ENCODE peak calls at places on chromosomes 2 and 18, in seven cellular contexts. D is K562, N is endothelial cell, O is BJ, P is uterus, X is GM10248, K is Panc1. W is an unnamed sample.
A peak's percentile ranks its signal among the peaks of the same experiment; 100 is the strongest.

GRCh38 chr2:201465524-201465971 is 14.0 kb downstream of the STRADB start:
- DNase-seq in K (no peak), D (no peak), P (no peak), O (no peak), N (no peak), X (no peak), W (no peak)

GRCh38 chr2:218858138-218858445 is 1.5 kb upstream of the WNT6 start:
- DNase-seq in X (no peak), O (no peak), K (no peak), P (no peak), N (no peak), D (no peak), W (no peak)

GRCh38 chr2:52036853-52037252 is 1004.9 kb upstream of the NRXN1 start:
- DNase-seq in K (no peak), O (no peak), P (no peak), D (no peak), N (no peak), X (no peak), W (no peak)

GRCh38 chr2:104321800-104322164 is 532.1 kb upstream of the POU3F3 start:
- DNase-seq in D (no peak), X (no peak), P (no peak), O (no peak), N (no peak), K (no peak), W (no peak)

GRCh38 chr18:76619342-76620315 is 124.6 kb upstream of the ZNF516 start:
- DNase-seq in P (peak; percentile 86), D (peak; percentile 4), O (no peak), N (peak; percentile 39), K (no peak), X (no peak), W (peak; percentile 87)

GRCh38 chr2:215920244-215921100 is 92.9 kb downstream of the MREG start:
- DNase-seq in X (peak; percentile 60), D (peak; percentile 71), P (peak; percentile 64), N (peak; percentile 67), O (peak; percentile 14), K (peak; percentile 43), W (peak; percentile 59)

GRCh38 chr2:207224391-207224790 is 58.6 kb upstream of the KLF7 start:
- DNase-seq in N (no peak), D (no peak), X (no peak), O (no peak), P (no peak), K (no peak), W (no peak)

GRCh38 chr18:48220146-48220499 is 189.1 kb downstream of the ZBTB7C start:
- DNase-seq in O (no peak), X (no peak), K (no peak), P (no peak), N (no peak), D (no peak), W (no peak)

GRCh38 chr2:79887747-79888374 is 375.0 kb downstream of the CTNNA2 start:
- DNase-seq in O (peak; percentile 6), K (peak; percentile 39), X (peak; percentile 28), D (peak; percentile 74), P (no peak), N (peak; percentile 59), W (peak; percentile 45)

GRCh38 chr2:173648816-173649215 is 294.1 kb downstream of the CDCA7 start:
- DNase-seq in X (no peak), K (no peak), N (no peak), D (no peak), P (no peak), O (no peak), W (no peak)

GRCh38 chr2:162072976-162073775 is 839 bp downstream of the DPP4 start:
- DNase-seq in X (peak; percentile 20), D (no peak), K (no peak), O (no peak), N (no peak), P (no peak), W (peak; percentile 8)

GRCh38 chr2:109447811-109448210 is 166.0 kb downstream of the SEPTIN10 start:
- DNase-seq in P (peak; percentile 8), K (no peak), N (peak; percentile 28), O (no peak), D (no peak), X (no peak), W (no peak)

GRCh38 chr18:24051256-24051947 is 36.8 kb downstream of the TTC39C start:
- DNase-seq in O (no peak), D (no peak), X (peak; percentile 27), N (no peak), K (no peak), P (no peak), W (no peak)

GRCh38 chr2:108553181-108553919 is 19.1 kb downstream of the LIMS1 start:
- DNase-seq in N (no peak), K (no peak), P (no peak), D (no peak), X (no peak), O (no peak), W (no peak)

GRCh38 chr18:79951545-79952456 is at the start of gene SLC66A2:
- DNase-seq in K (no peak), P (peak; percentile 95), X (peak; percentile 95), N (peak; percentile 93), D (peak; percentile 86), O (no peak), W (peak; percentile 95)

GRCh38 chr2:174166261-174166660 is 82.1 kb downstream of the OLA1 start:
- DNase-seq in N (no peak), P (no peak), X (no peak), O (no peak), D (no peak), K (no peak), W (no peak)

GRCh38 chr18:55478301-55478660 is 109.7 kb downstream of the TCF4 start:
- DNase-seq in O (no peak), K (no peak), X (no peak), D (no peak), P (no peak), N (no peak), W (no peak)

GRCh38 chr2:153872311-153873061 is 764 bp downstream of the GALNT13 start:
- DNase-seq in X (no peak), P (no peak), D (no peak), N (peak; percentile 20), K (no peak), O (no peak), W (no peak)

GRCh38 chr2:105768176-105768575 is 23.5 kb downstream of the NCK2 start:
- DNase-seq in X (no peak), D (no peak), K (no peak), O (no peak), P (no peak), N (no peak), W (no peak)

GRCh38 chr2:65380243-65380642 is 52.2 kb downstream of the SPRED2 start:
- DNase-seq in N (no peak), D (no peak), X (no peak), K (no peak), O (no peak), P (no peak), W (no peak)

GRCh38 chr2:42055573-42056514 is 8.0 kb downstream of the PKDCC start:
- DNase-seq in K (no peak), N (no peak), P (peak; percentile 58), X (no peak), D (no peak), O (no peak), W (no peak)

GRCh38 chr2:229257980-229258379 is 13.1 kb downstream of the PID1 start:
- DNase-seq in P (no peak), D (no peak), K (no peak), N (no peak), X (no peak), O (no peak), W (no peak)

GRCh38 chr2:207746131-207746530 is 23.6 kb downstream of the FZD5 start:
- DNase-seq in P (peak; percentile 39), D (peak; percentile 76), N (peak; percentile 51), X (peak; percentile 65), O (no peak), K (peak; percentile 32), W (peak; percentile 51)

GRCh38 chr18:49878567-49878966 is 65.2 kb upstream of the ACAA2 start:
- DNase-seq in K (no peak), P (no peak), X (no peak), N (no peak), O (no peak), D (no peak), W (no peak)

GRCh38 chr2:237025090-237025865 is 60.4 kb upstream of the COPS8 start:
- DNase-seq in N (no peak), O (peak; percentile 67), D (no peak), K (no peak), P (no peak), X (no peak), W (no peak)

GRCh38 chr2:48250943-48251342 is 279.0 kb upstream of the STON1 start:
- DNase-seq in O (no peak), D (no peak), N (no peak), K (no peak), X (no peak), P (no peak), W (no peak)

GRCh38 chr18:41537666-41538065 is 417.4 kb upstream of the PIK3C3 start:
- DNase-seq in D (no peak), K (no peak), P (no peak), X (no peak), O (no peak), N (no peak), W (no peak)

GRCh38 chr2:101204400-101205095 is 48.1 kb upstream of the CNOT11 start:
- DNase-seq in X (no peak), K (no peak), P (no peak), O (no peak), N (no peak), D (no peak), W (peak; percentile 1)

GRCh38 chr2:220224711-220225519 is 597.5 kb downstream of the SLC4A3 start:
- DNase-seq in P (no peak), O (peak; percentile 94), N (no peak), D (no peak), X (no peak), K (no peak), W (peak; percentile 27)

GRCh38 chr2:55751966-55752365 is 58.3 kb upstream of the PNPT1 start:
- DNase-seq in X (no peak), O (no peak), P (no peak), N (no peak), D (no peak), K (no peak), W (no peak)

GRCh38 chr2:145569108-145569507 is 1049.2 kb upstream of the ZEB2 start:
- DNase-seq in P (no peak), X (no peak), K (no peak), O (no peak), D (peak; percentile 6), N (no peak), W (no peak)

GRCh38 chr2:41775381-41776025 is 272.3 kb upstream of the PKDCC start:
- DNase-seq in P (no peak), X (no peak), O (no peak), D (no peak), N (no peak), K (no peak), W (no peak)

GRCh38 chr2:10901160-10901559 is 10.6 kb upstream of the KCNF1 start:
- DNase-seq in X (no peak), K (no peak), P (no peak), D (no peak), N (no peak), O (no peak), W (no peak)

GRCh38 chr2:11103984-11104793 is 51.1 kb upstream of the SLC66A3 start:
- DNase-seq in N (no peak), D (no peak), K (no peak), P (no peak), O (no peak), X (peak; percentile 41), W (no peak)

GRCh38 chr2:123047186-123047585 is 977.9 kb upstream of the CNTNAP5 start:
- DNase-seq in K (no peak), P (no peak), D (no peak), X (no peak), O (no peak), N (no peak), W (no peak)

GRCh38 chr2:168545439-168546082 is 89.5 kb downstream of the CERS6 start:
- DNase-seq in N (no peak), D (no peak), X (no peak), P (no peak), O (no peak), K (peak; percentile 2), W (peak; percentile 21)

GRCh38 chr2:191643425-191643824 is 34.5 kb upstream of the NABP1 start:
- DNase-seq in N (no peak), K (no peak), X (no peak), D (no peak), O (no peak), P (no peak), W (no peak)

GRCh38 chr18:35851286-35851967 is 121.1 kb upstream of the RMP24 start:
- DNase-seq in P (no peak), O (no peak), K (no peak), D (no peak), N (no peak), X (no peak), W (no peak)